ENCODE peak calls at places on chromosomes 16 and 17, in four cellular contexts. D is upper lobe of right lung; N is body of pancreas; E is activated CD4-positive, alpha-beta T cell treated with anti-CD3 and anti-CD28 coated beads for 36 hours. S is an unnamed sample.

GRCh38 chr17:17151541-17151940 is 54.6 kb downstream of the PLD6 start:
- ATAC-seq in D (no peak), N (no peak), E (no peak), S (no peak)

GRCh38 chr17:3818786-3819185 is 17.8 kb upstream of the ITGAE start:
- ATAC-seq in D (no peak), N (no peak), E (no peak), S (no peak)

GRCh38 chr16:73890524-73891500 is 405.8 kb upstream of the PSMD7 start:
- ATAC-seq in D (peak), N (no peak), E (peak), S (no peak)

GRCh38 chr17:49294126-49294525 is 63.5 kb upstream of the PHOSPHO1 start:
- ATAC-seq in D (no peak), N (no peak), E (no peak), S (peak)

GRCh38 chr16:85157372-85157771 is 45.1 kb upstream of the CIBAR2 start:
- ATAC-seq in D (no peak), N (no peak), E (peak), S (no peak)

GRCh38 chr17:43756176-43756575 is 2.4 kb downstream of the SOST start:
- ATAC-seq in D (no peak), N (no peak), E (no peak), S (no peak)

GRCh38 chr17:79137015-79137770 is 62.6 kb downstream of the ENGASE start:
- ATAC-seq in D (no peak), N (no peak), E (no peak), S (no peak)

GRCh38 chr17:72253597-72253996 is 132.8 kb downstream of the SOX9 start:
- ATAC-seq in D (no peak), N (no peak), E (no peak), S (no peak)

GRCh38 chr16:67653131-67654068 is 6.7 kb downstream of the ACD start:
- ATAC-seq in D (no peak), N (peak), E (no peak), S (no peak)

GRCh38 chr16:84541999-84542876 is 37.8 kb upstream of the MEAK7 start:
- ATAC-seq in D (no peak), N (no peak), E (no peak), S (no peak)

GRCh38 chr17:49229805-49230600 is 584 bp downstream of the PHOSPHO1 start:
- ATAC-seq in D (no peak), N (no peak), E (no peak), S (no peak)

GRCh38 chr16:65023802-65024201 is 98.1 kb downstream of the CDH11 start:
- ATAC-seq in D (no peak), N (no peak), E (no peak), S (no peak)

GRCh38 chr17:6205525-6205924 is 135.3 kb downstream of the WSCD1 start:
- ATAC-seq in D (no peak), N (no peak), E (no peak), S (no peak)

GRCh38 chr16:50778284-50779163 is 36.6 kb downstream of the CYLD start:
- ATAC-seq in D (no peak), N (no peak), E (peak), S (peak)

GRCh38 chr17:8002646-8003593 is 505 bp downstream of the GUCY2D start:
- ATAC-seq in D (peak), N (peak), E (no peak), S (no peak)

GRCh38 chr16:49355923-49356665 is 17.5 kb upstream of the C16orf78 start:
- ATAC-seq in D (no peak), N (peak), E (no peak), S (no peak)

GRCh38 chr17:1273492-1274242 is 3.4 kb downstream of the BHLHA9 start:
- ATAC-seq in D (no peak), N (no peak), E (no peak), S (no peak)

GRCh38 chr16:89623511-89624232 is 10.2 kb downstream of the DPEP1 start:
- ATAC-seq in D (peak), N (no peak), E (no peak), S (no peak)